ENCODE peak calls at places on chromosome 18, in eight cellular contexts. W is BJ, Z is MG63, L is cardiac fibroblast, J is AG04450, A is right lobe of liver, X is HepG2, R is A549. I is an unnamed sample.

GRCh38 chr18:5339202-5339834 is 43.8 kb upstream of the ZBTB14 start:
- DNase-seq in W (no peak), Z (no peak), L (no peak), J (no peak), A (no peak), X (peak), R (no peak), I (no peak)

GRCh38 chr18:6683112-6683876 is 46.2 kb upstream of the ARHGAP28 start:
- DNase-seq in W (no peak), Z (no peak), L (no peak), J (no peak), A (no peak), X (no peak), R (no peak), I (no peak)

GRCh38 chr18:29651121-29651675 is 1391.3 kb downstream of the DSC3 start:
- DNase-seq in W (no peak), Z (no peak), L (peak), J (no peak), A (no peak), X (no peak), R (no peak), I (peak)

GRCh38 chr18:76514573-76514972 is 19.5 kb upstream of the ZNF516 start:
- DNase-seq in W (no peak), Z (no peak), L (no peak), J (no peak), A (no peak), X (no peak), R (no peak), I (no peak)

GRCh38 chr18:45416168-45416567 is 199.1 kb upstream of the SLC14A2 start:
- DNase-seq in W (peak), Z (no peak), L (no peak), J (no peak), A (no peak), X (no peak), R (no peak), I (no peak)

GRCh38 chr18:4636957-4637356 is 181.8 kb upstream of the DLGAP1 start:
- DNase-seq in W (no peak), Z (peak), L (no peak), J (no peak), A (no peak), X (no peak), R (no peak), I (no peak)

GRCh38 chr18:64258111-64258650 is 109.3 kb upstream of the LINC00305 start:
- DNase-seq in W (no peak), Z (peak), L (no peak), J (no peak), A (no peak), X (no peak), R (no peak), I (peak)

GRCh38 chr18:73646196-73646595 is 501.4 kb downstream of the FBXO15 start:
- DNase-seq in W (no peak), Z (no peak), L (peak), J (no peak), A (no peak), X (no peak), R (no peak), I (no peak)

GRCh38 chr18:41121116-41121826 is 833.8 kb upstream of the PIK3C3 start:
- DNase-seq in W (no peak), Z (no peak), L (peak), J (peak), A (no peak), X (no peak), R (no peak), I (peak)

GRCh38 chr18:35588995-35589394 is 7.5 kb downstream of the GALNT1 start:
- DNase-seq in W (no peak), Z (no peak), L (no peak), J (no peak), A (no peak), X (peak), R (no peak), I (no peak)

GRCh38 chr18:23706971-23707640 is 17.9 kb downstream of the LAMA3 start:
- DNase-seq in W (no peak), Z (no peak), L (no peak), J (no peak), A (no peak), X (no peak), R (no peak), I (no peak)

GRCh38 chr18:44793186-44793585 is 112.5 kb downstream of the SETBP1 start:
- DNase-seq in W (no peak), Z (no peak), L (no peak), J (no peak), A (no peak), X (no peak), R (no peak), I (no peak)

GRCh38 chr18:70289351-70290330 is 796 bp downstream of the SOCS6 start:
- DNase-seq in W (no peak), Z (peak), L (peak), J (no peak), A (peak), X (no peak), R (no peak), I (no peak)

GRCh38 chr18:5868218-5868904 is 27.0 kb downstream of the TMEM200C start:
- DNase-seq in W (peak), Z (peak), L (peak), J (peak), A (peak), X (peak), R (peak), I (peak)

GRCh38 chr18:43780782-43781340 is 503.6 kb upstream of the SYT4 start:
- DNase-seq in W (peak), Z (no peak), L (peak), J (no peak), A (no peak), X (no peak), R (no peak), I (peak)

GRCh38 chr18:59093668-59094067 is 46.0 kb upstream of the SEC11C start:
- DNase-seq in W (no peak), Z (no peak), L (no peak), J (no peak), A (no peak), X (no peak), R (no peak), I (no peak)

GRCh38 chr18:58567453-58568196 is 61.3 kb downstream of the ALPK2 start:
- DNase-seq in W (peak), Z (peak), L (peak), J (peak), A (peak), X (peak), R (peak), I (peak)

GRCh38 chr18:35610724-35611123 is 29.2 kb downstream of the GALNT1 start:
- DNase-seq in W (no peak), Z (no peak), L (no peak), J (no peak), A (no peak), X (no peak), R (no peak), I (no peak)

GRCh38 chr18:8366656-8367055 is 242.6 kb upstream of the RAB12 start:
- DNase-seq in W (no peak), Z (no peak), L (no peak), J (no peak), A (no peak), X (no peak), R (no peak), I (no peak)

GRCh38 chr18:8609711-8610441 is 639 bp downstream of the RAB12 start:
- DNase-seq in W (no peak), Z (peak), L (no peak), J (no peak), A (peak), X (no peak), R (no peak), I (no peak)

GRCh38 chr18:23784811-23785245 is 95.6 kb downstream of the LAMA3 start:
- DNase-seq in W (peak), Z (peak), L (peak), J (peak), A (no peak), X (no peak), R (no peak), I (peak)

GRCh38 chr18:76557026-76557575 is 62.1 kb upstream of the ZNF516 start:
- DNase-seq in W (no peak), Z (no peak), L (no peak), J (peak), A (no peak), X (peak), R (no peak), I (no peak)

GRCh38 chr18:43265465-43265864 is 11.8 kb downstream of the SYT4 start:
- DNase-seq in W (no peak), Z (no peak), L (no peak), J (no peak), A (no peak), X (no peak), R (no peak), I (no peak)

DNA sequence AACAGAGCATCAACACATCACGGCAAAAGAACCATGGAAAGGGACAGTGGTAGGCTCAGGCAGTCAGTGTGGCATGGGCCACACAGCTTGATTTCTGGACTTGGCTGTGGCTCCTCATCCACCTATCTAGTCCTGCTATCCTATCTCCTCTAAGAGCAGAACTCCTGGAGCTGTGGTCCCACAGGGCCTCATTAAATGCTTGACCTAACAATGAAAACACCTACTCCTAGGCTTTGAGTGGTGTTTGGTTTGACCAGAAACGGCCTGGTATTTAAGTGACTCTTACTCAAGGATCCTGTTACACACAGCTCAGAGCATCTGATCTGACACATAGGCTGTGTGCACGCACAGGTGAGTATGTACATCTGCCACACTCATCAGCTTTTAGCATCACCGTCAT is 33.6 kb upstream of the SMAD2 start:
- DNase-seq in W (no peak), Z (no peak), L (no peak), J (no peak), A (no peak), X (no peak), R (no peak), I (no peak)
- H3K4me3 ChIP-seq in W (no peak), Z (no peak), L (no peak), J (no peak), A (no peak), X (no peak), R (no peak), I (no peak)

GRCh38 chr18:37566479-37567060 is 972 bp upstream of the CELF4 start:
- DNase-seq in W (no peak), Z (no peak), L (peak), J (no peak), A (no peak), X (no peak), R (no peak), I (no peak)
- H3K4me3 ChIP-seq in W (peak), Z (peak), L (peak), J (peak), A (peak), X (no peak), R (peak), I (peak)

GRCh38 chr18:62080172-62080571 is 106.7 kb downstream of the PIGN start:
- DNase-seq in W (no peak), Z (no peak), L (no peak), J (no peak), A (no peak), X (no peak), R (no peak), I (no peak)
- H3K4me3 ChIP-seq in W (no peak), Z (no peak), L (no peak), J (no peak), A (no peak), X (no peak), R (no peak), I (no peak)

DNA sequence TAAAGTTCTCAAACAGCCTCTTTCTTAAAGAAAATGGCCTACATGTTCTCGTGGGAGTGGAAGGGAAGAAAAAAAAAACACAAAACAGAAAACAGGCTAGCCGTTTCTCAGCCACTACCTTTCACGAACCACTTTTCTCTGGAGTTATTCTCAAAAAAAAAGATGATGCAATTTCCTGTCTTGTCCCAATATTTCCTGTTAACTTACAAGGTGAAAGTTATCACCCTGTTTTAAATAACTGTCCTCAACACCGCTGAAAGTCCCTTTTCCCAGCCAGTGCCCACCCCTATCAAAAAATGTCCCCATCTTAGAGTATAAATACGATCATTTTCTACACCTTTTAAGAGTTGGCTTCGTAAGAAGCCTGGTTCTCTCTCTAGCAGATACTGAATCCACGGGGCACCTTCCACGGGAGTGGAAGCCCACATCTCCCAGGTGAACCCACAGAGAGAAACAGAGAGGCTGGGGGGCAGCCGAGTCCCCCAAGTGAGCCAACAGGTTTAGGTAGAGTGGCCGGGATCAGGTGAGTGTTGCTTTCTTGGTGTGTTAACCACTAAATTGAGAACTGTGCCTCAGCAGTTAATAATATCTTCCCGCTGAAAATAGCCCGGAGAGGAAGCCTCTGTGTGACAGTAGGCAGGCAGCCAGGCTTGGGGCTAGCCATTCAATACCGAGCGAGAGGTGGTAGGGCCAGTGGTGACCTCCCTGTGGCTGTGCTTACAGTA is 15.9 kb downstream of the SMAD7 start:
- DNase-seq in W (no peak), Z (no peak), L (peak), J (no peak), A (peak), X (no peak), R (no peak), I (no peak)
- H3K4me3 ChIP-seq in W (no peak), Z (no peak), L (no peak), J (no peak), A (no peak), X (no peak), R (no peak), I (no peak)

GRCh38 chr18:79911871-79912270 is 39.6 kb downstream of the SLC66A2 start:
- DNase-seq in W (no peak), Z (no peak), L (no peak), J (no peak), A (no peak), X (no peak), R (no peak), I (no peak)
- H3K4me3 ChIP-seq in W (no peak), Z (no peak), L (no peak), J (no peak), A (no peak), X (no peak), R (no peak), I (no peak)

GRCh38 chr18:68314403-68314802 is 400.5 kb downstream of the TMX3 start:
- DNase-seq in W (peak), Z (no peak), L (peak), J (no peak), A (no peak), X (no peak), R (no peak), I (peak)

GRCh38 chr18:68316636-68317035 is 398.3 kb downstream of the TMX3 start:
- DNase-seq in W (peak), Z (no peak), L (peak), J (no peak), A (no peak), X (no peak), R (no peak), I (peak)
- H3K4me3 ChIP-seq in W (peak), Z (peak), L (no peak), J (peak), A (no peak), X (no peak), R (no peak), I (peak)

DNA sequence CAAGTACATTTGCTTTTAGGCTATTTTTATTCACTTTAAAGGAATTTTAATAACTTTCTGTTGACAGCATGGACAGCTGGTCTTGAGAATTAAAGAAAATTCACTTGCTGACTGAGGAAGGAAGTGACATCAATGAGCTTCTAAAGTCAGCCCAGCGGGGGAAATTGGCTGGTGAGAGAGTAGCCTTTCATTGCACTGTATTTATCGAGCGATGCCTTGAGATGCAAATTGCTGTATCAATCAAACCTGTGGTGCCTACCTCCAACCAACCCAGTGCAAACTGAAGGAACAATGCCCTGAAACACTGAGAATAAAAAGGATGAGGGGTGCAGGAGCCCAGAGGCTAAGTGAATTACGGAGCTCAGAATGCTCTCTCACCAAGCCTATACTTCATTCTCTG is 91.4 kb upstream of the AQP4 start:
- DNase-seq in W (no peak), Z (no peak), L (no peak), J (no peak), A (no peak), X (no peak), R (no peak), I (no peak)
- H3K4me3 ChIP-seq in W (no peak), Z (no peak), L (no peak), J (no peak), A (no peak), X (no peak), R (no peak), I (no peak)

GRCh38 chr18:22558945-22559385 is 141.2 kb upstream of the CTAGE1 start:
- DNase-seq in W (no peak), Z (peak), L (peak), J (no peak), A (peak), X (peak), R (peak), I (no peak)
- H3K4me3 ChIP-seq in W (peak), Z (peak), L (peak), J (peak), A (peak), X (peak), R (peak), I (peak)

GRCh38 chr18:27922780-27923179 is 254.2 kb downstream of the CDH2 start:
- DNase-seq in W (no peak), Z (no peak), L (no peak), J (no peak), A (no peak), X (no peak), R (no peak), I (no peak)

GRCh38 chr18:27921392-27921791 is 255.5 kb downstream of the CDH2 start:
- DNase-seq in W (no peak), Z (no peak), L (no peak), J (no peak), A (no peak), X (no peak), R (peak), I (no peak)

GRCh38 chr18:27921904-27922541 is 254.9 kb downstream of the CDH2 start:
- DNase-seq in W (peak), Z (no peak), L (peak), J (peak), A (no peak), X (peak), R (peak), I (peak)
- H3K4me3 ChIP-seq in W (no peak), Z (no peak), L (no peak), J (no peak), A (no peak), X (peak), R (peak), I (no peak)

DNA sequence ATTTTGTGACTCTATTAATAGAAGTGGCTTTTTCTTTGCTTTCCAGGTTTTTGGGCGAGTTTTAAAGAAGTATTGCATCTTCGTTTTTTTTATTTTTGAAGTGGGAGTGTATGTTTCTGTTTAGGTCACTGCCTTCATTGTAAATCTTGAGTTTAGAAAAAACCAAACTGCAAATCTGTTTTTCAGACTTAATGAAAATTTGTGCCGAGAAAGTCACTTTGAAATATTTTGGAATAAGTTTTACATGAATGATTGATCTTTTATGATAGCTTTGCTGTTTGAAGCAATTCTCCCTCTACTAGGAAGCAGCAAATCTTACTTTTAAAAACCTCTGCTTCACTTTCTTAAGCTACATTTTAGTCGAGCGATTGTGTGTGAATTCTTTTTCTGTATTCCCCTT is 2.2 kb downstream of the SMAD4 start:
- DNase-seq in W (no peak), Z (no peak), L (no peak), J (no peak), A (no peak), X (no peak), R (no peak), I (no peak)
- H3K4me3 ChIP-seq in W (peak), Z (peak), L (peak), J (peak), A (no peak), X (peak), R (no peak), I (peak)

I was measured in skeletal muscle cell.